ENCODE peak calls at places on chromosomes 1 and 21, in four cellular contexts. S is Caki2, D is GM04503, F is GM12892. V is an unnamed sample.

GRCh38 chr1:223700388-223700918 is 11.9 kb upstream of the CAPN2 start:
- DNase-seq in S (no peak), D (no peak), F (no peak), V (no peak)

GRCh38 chr1:79982218-79982617 is 975.7 kb upstream of the ADGRL4 start:
- DNase-seq in D (peak), F (no peak), S (no peak), V (no peak)

GRCh38 chr21:42696516-42697040 is 43.2 kb downstream of the PDE9A start:
- DNase-seq in F (no peak), D (no peak), S (no peak), V (no peak)

GRCh38 chr1:106217765-106218164 is 838.7 kb upstream of the PRMT6 start:
- DNase-seq in D (no peak), F (no peak), S (no peak), V (no peak)

GRCh38 chr1:92538048-92538412 is 51.3 kb upstream of the GFI1 start:
- DNase-seq in D (no peak), S (no peak), F (no peak), V (no peak)

GRCh38 chr21:14554948-14555347 is 8.8 kb upstream of the SAMSN1 start:
- DNase-seq in S (no peak), F (no peak), D (no peak), V (peak)

GRCh38 chr1:150971583-150972416 is 2.8 kb downstream of the CERS2 start:
- DNase-seq in S (no peak), D (no peak), F (no peak), V (no peak)

GRCh38 chr1:197024460-197024859 is 42.6 kb downstream of the F13B start:
- DNase-seq in S (peak), D (peak), F (no peak), V (no peak)

GRCh38 chr1:18256318-18257235 is 149.0 kb downstream of the IGSF21 start:
- DNase-seq in D (no peak), S (peak), F (peak), V (peak)

GRCh38 chr1:236685917-236686814 is at the start of gene ACTN2:
- DNase-seq in S (peak), F (peak), D (no peak), V (peak)

GRCh38 chr1:101088431-101088830 is 62.8 kb upstream of the DPH5 start:
- DNase-seq in S (no peak), F (no peak), D (no peak), V (no peak)

V was measured in activated CD4-positive, alpha-beta memory T cell treated with anti-CD3 and anti-CD28 coated beads, Interleukin-2, amount 10 ng/mL, durations not matched to agents 7 days and 5 days.